ENCODE peak calls at places on chromosome 18, in four cellular contexts. One of them, this sample, is unnamed.

GRCh38 chr18:73093687-73094250 is 226.0 kb upstream of the NETO1 start:
- DNase-seq in left colon: no peak
- DNase-seq in CD4-positive, alpha-beta memory T cell: no peak
- DNase-seq in AG04450: no peak
- DNase-seq in this sample: no peak

GRCh38 chr18:56388571-56388970 is 249.8 kb downstream of the TXNL1 start:
- DNase-seq in left colon: no peak
- DNase-seq in CD4-positive, alpha-beta memory T cell: no peak
- DNase-seq in AG04450: no peak
- DNase-seq in this sample: no peak

GRCh38 chr18:9048808-9049494 is 53.5 kb upstream of the NDUFV2 start:
- DNase-seq in left colon: no peak
- DNase-seq in CD4-positive, alpha-beta memory T cell: no peak
- DNase-seq in AG04450: no peak
- DNase-seq in this sample: no peak

GRCh38 chr18:29874519-29875098 is 1167.9 kb downstream of the DSC3 start:
- DNase-seq in left colon: no peak
- DNase-seq in CD4-positive, alpha-beta memory T cell: no peak
- DNase-seq in AG04450: no peak
- DNase-seq in this sample: no peak

GRCh38 chr18:41973989-41974388 is 19.0 kb downstream of the PIK3C3 start:
- DNase-seq in CD4-positive, alpha-beta memory T cell: no peak
- DNase-seq in AG04450: no peak
- DNase-seq in left colon: no peak
- DNase-seq in this sample: no peak

GRCh38 chr18:57845468-57846103 is 42.5 kb upstream of the ATP8B1 start:
- DNase-seq in AG04450: no peak
- DNase-seq in CD4-positive, alpha-beta memory T cell: no peak
- DNase-seq in left colon: no peak
- DNase-seq in this sample: no peak

GRCh38 chr18:29164020-29164706 is 987.2 kb upstream of the CDH2 start:
- DNase-seq in CD4-positive, alpha-beta memory T cell: no peak
- DNase-seq in left colon: no peak
- DNase-seq in AG04450: peak
- DNase-seq in this sample: no peak

GRCh38 chr18:38751897-38752296 is 1186.3 kb upstream of the CELF4 start:
- DNase-seq in left colon: no peak
- DNase-seq in AG04450: no peak
- DNase-seq in CD4-positive, alpha-beta memory T cell: no peak
- DNase-seq in this sample: peak

GRCh38 chr18:76274470-76275289 is 220.4 kb downstream of the ZNF516 start:
- DNase-seq in AG04450: no peak
- DNase-seq in left colon: no peak
- DNase-seq in CD4-positive, alpha-beta memory T cell: no peak
- DNase-seq in this sample: no peak

This sample was measured in smooth muscle cell of the brain vasculature.